ENCODE peak calls at places on chromosomes 13 and 19, in six cellular contexts. O is heart right ventricle, T is omental fat pad, E is colonic mucosa, X is uterus, H is PC-9. R is an unnamed sample.

GRCh38 chr19:48900477-48901452 is 653 bp downstream of the NUCB1 start:
- DNase-seq in E (no peak), O (no peak), X (no peak), H (no peak), T (no peak), R (no peak)

GRCh38 chr19:11265785-11266236 is 3.5 kb upstream of the DOCK6 start:
- DNase-seq in E (peak), X (no peak), T (no peak), O (no peak), H (peak), R (no peak)

GRCh38 chr13:104473936-104474335 is 1407.7 kb upstream of the SLC10A2 start:
- DNase-seq in T (no peak), O (no peak), X (no peak), E (no peak), H (no peak), R (no peak)

GRCh38 chr13:48493851-48494250 is 39.0 kb downstream of the RCBTB2 start:
- DNase-seq in E (no peak), H (no peak), X (no peak), T (no peak), O (no peak), R (no peak)

GRCh38 chr19:19062454-19063182 is 1.2 kb upstream of the SLC25A42 start:
- DNase-seq in X (no peak), T (no peak), E (no peak), H (no peak), O (no peak), R (no peak)

GRCh38 chr13:106570354-106570822 is 2.5 kb upstream of the ARGLU1 start:
- DNase-seq in O (peak), H (no peak), X (peak), E (peak), T (peak), R (peak)

GRCh38 chr13:32228330-32229041 is 86.7 kb downstream of the ZAR1L start:
- DNase-seq in H (no peak), O (no peak), T (no peak), E (no peak), X (no peak), R (no peak)

GRCh38 chr13:51230473-51231105 is 8.4 kb downstream of the FAM124A start:
- DNase-seq in E (peak), O (peak), H (no peak), T (no peak), X (peak), R (no peak)

GRCh38 chr19:48194041-48194871 is 23.8 kb downstream of the ZSWIM9 start:
- DNase-seq in T (no peak), O (no peak), E (no peak), X (no peak), H (no peak), R (no peak)

GRCh38 chr19:39196860-39197562 is at the start of gene NCCRP1:
- DNase-seq in O (no peak), H (peak), T (no peak), X (no peak), E (no peak), R (no peak)

GRCh38 chr13:98496239-98496668 is 80.7 kb downstream of the STK24 start:
- DNase-seq in H (no peak), E (no peak), X (peak), T (no peak), O (no peak), R (no peak)

GRCh38 chr19:44648536-44649370 is 5.0 kb downstream of the PVR start:
- DNase-seq in H (no peak), E (no peak), T (no peak), O (no peak), X (no peak), R (no peak)

GRCh38 chr13:49935171-49936084 is 712 bp downstream of the SPRYD7 start:
- DNase-seq in H (peak), O (no peak), X (no peak), T (peak), E (peak), R (no peak)

GRCh38 chr19:342801-343421 is 1.7 kb downstream of the MIER2 start:
- DNase-seq in O (peak), H (peak), T (no peak), E (peak), X (peak), R (no peak)

GRCh38 chr19:13095934-13096890 is 6.4 kb downstream of the LYL1 start:
- DNase-seq in O (peak), T (no peak), H (no peak), X (peak), E (no peak), R (no peak)

GRCh38 chr13:96781141-96781540 is 213.1 kb downstream of the OXGR1 start:
- DNase-seq in T (no peak), X (no peak), E (no peak), H (no peak), O (peak), R (no peak)

GRCh38 chr19:43305642-43306041 is 36.3 kb upstream of the PSG9 start:
- DNase-seq in O (no peak), E (no peak), X (no peak), T (no peak), H (no peak), R (no peak)
- TF ChIP-seq CTCF in O (no peak), E (no peak), X (no peak), T (no peak), H (peak), R (no peak)

GRCh38 chr19:5086725-5087439 is 118.0 kb downstream of the KDM4B start:
- DNase-seq in O (no peak), H (no peak), T (no peak), X (no peak), E (no peak), R (no peak)
- TF ChIP-seq CTCF in O (no peak), H (no peak), T (no peak), X (no peak), E (no peak), R (no peak)

GRCh38 chr13:28551498-28551895 is 56.6 kb upstream of the FLT1 start:
- DNase-seq in T (no peak), H (no peak), X (no peak), E (no peak), O (no peak), R (no peak)

GRCh38 chr13:28545583-28546333 is 50.8 kb upstream of the FLT1 start:
- DNase-seq in X (no peak), O (no peak), H (no peak), T (no peak), E (peak), R (no peak)

GRCh38 chr13:28548468-28548867 is 53.5 kb upstream of the FLT1 start:
- DNase-seq in T (no peak), X (no peak), H (no peak), O (no peak), E (no peak), R (no peak)

GRCh38 chr13:28550721-28551497 is 56.0 kb upstream of the FLT1 start:
- DNase-seq in T (no peak), E (no peak), H (no peak), X (no peak), O (no peak), R (no peak)

GRCh38 chr13:28548872-28549271 is 53.9 kb upstream of the FLT1 start:
- DNase-seq in O (no peak), E (no peak), H (no peak), X (no peak), T (no peak), R (no peak)
- TF ChIP-seq CTCF in O (no peak), E (no peak), H (no peak), X (no peak), T (no peak), R (no peak)

GRCh38 chr19:7516281-7516862 is 469 bp downstream of the ZNF358 start:
- DNase-seq in O (no peak), T (no peak), H (no peak), X (no peak), E (no peak), R (no peak)

GRCh38 chr19:7515091-7515470 is 822 bp upstream of the ZNF358 start:
- DNase-seq in O (no peak), E (peak), X (no peak), T (no peak), H (no peak), R (no peak)

GRCh38 chr19:7519411-7520130 is 2.9 kb upstream of the MCOLN1 start:
- DNase-seq in O (no peak), H (no peak), T (no peak), E (no peak), X (no peak), R (no peak)

GRCh38 chr19:7515471-7516226 is at the start of gene ZNF358:
- DNase-seq in E (peak), X (peak), O (peak), H (peak), T (no peak), R (no peak)

GRCh38 chr19:7516878-7517277 is 975 bp downstream of the ZNF358 start:
- DNase-seq in H (no peak), E (no peak), T (no peak), O (no peak), X (no peak), R (no peak)
- TF ChIP-seq CTCF in H (no peak), E (no peak), T (no peak), O (no peak), X (no peak), R (no peak)

GRCh38 chr19:2611483-2612464 is 90.7 kb downstream of the GNG7 start:
- DNase-seq in X (no peak), T (no peak), H (no peak), O (no peak), E (no peak), R (no peak)
- TF ChIP-seq CTCF in X (no peak), T (no peak), H (peak), O (peak), E (peak), R (peak)